ENCODE peak calls at places on chromosomes 11 and 22, in seven cellular contexts. P, K, R, Z, S, V and L are unnamed samples.

GRCh38 chr11:112942966-112943643 is 18.1 kb upstream of the NCAM1 start:
- DNase-seq in Z (no peak), P (no peak), K (no peak), S (no peak), R (no peak), V (no peak), L (no peak)

GRCh38 chr11:22516136-22516535 is 109.5 kb downstream of the FANCF start:
- DNase-seq in Z (no peak), R (no peak), V (no peak), K (no peak), P (no peak), S (no peak), L (no peak)

GRCh38 chr22:48882636-48883200 is 945.0 kb downstream of the BRD1 start:
- DNase-seq in Z (no peak), V (no peak), S (no peak), R (peak; percentile 43), K (no peak), P (no peak), L (no peak)

GRCh38 chr22:49833340-49834007 is 5.8 kb upstream of the BRD1 start:
- DNase-seq in V (no peak), P (no peak), K (no peak), Z (no peak), S (no peak), R (no peak), L (no peak)

GRCh38 chr11:32852142-32852541 is 22.4 kb downstream of the PRRG4 start:
- DNase-seq in K (no peak), V (no peak), S (peak; percentile 58), Z (peak; percentile 16), R (no peak), P (peak; percentile 30), L (peak; percentile 69)

GRCh38 chr11:69300124-69301032 is 6.4 kb downstream of the MYEOV start:
- DNase-seq in Z (peak; percentile 61), P (no peak), S (no peak), V (no peak), K (no peak), R (no peak), L (no peak)

GRCh38 chr11:101458161-101458560 is 125.6 kb downstream of the TRPC6 start:
- DNase-seq in Z (peak; percentile 79), S (no peak), R (no peak), P (no peak), V (no peak), K (no peak), L (peak; percentile 49)

GRCh38 chr11:6655020-6655789 is 404 bp downstream of the DCHS1 start:
- DNase-seq in K (no peak), V (peak; percentile 67), P (no peak), S (no peak), R (peak; percentile 78), Z (no peak), L (no peak)

GRCh38 chr11:71491531-71492329 is 35.3 kb upstream of the KRTAP5-7 start:
- DNase-seq in P (no peak), K (no peak), V (no peak), R (no peak), Z (no peak), S (peak; percentile 12), L (no peak)

GRCh38 chr11:59273008-59273841 is 60.5 kb upstream of the MPEG1 start:
- DNase-seq in S (peak; percentile 69), Z (no peak), P (no peak), V (no peak), K (no peak), R (no peak), L (no peak)

GRCh38 chr22:35903571-35904331 is 124.9 kb downstream of the RBFOX2 start:
- DNase-seq in S (no peak), V (no peak), R (no peak), Z (no peak), K (no peak), P (no peak), L (no peak)

GRCh38 chr11:12121504-12121903 is 11.1 kb downstream of the MICAL2 start:
- DNase-seq in R (no peak), P (no peak), Z (no peak), V (no peak), K (no peak), S (no peak), L (no peak)

GRCh38 chr11:15854245-15854644 is 502.1 kb downstream of the SOX6 start:
- DNase-seq in P (no peak), Z (no peak), S (no peak), R (no peak), V (no peak), K (no peak), L (no peak)

GRCh38 chr11:15848769-15849168 is 507.6 kb downstream of the SOX6 start:
- DNase-seq in Z (no peak), P (no peak), S (no peak), R (no peak), V (no peak), K (no peak), L (no peak)

GRCh38 chr11:15850992-15851615 is 505.2 kb downstream of the SOX6 start:
- DNase-seq in K (no peak), R (no peak), S (no peak), P (no peak), V (no peak), Z (no peak), L (no peak)

GRCh38 chr11:15849265-15849664 is 507.1 kb downstream of the SOX6 start:
- DNase-seq in P (no peak), R (no peak), Z (no peak), S (peak; percentile 35), V (no peak), K (no peak), L (no peak)

GRCh38 chr11:15852179-15852578 is 504.2 kb downstream of the SOX6 start:
- DNase-seq in S (no peak), Z (peak; percentile 35), R (no peak), K (no peak), V (no peak), P (peak; percentile 45), L (no peak)
- TF ChIP-seq CTCF in S (peak; percentile 42), Z (peak; percentile 50), R (peak; percentile 49), K (peak; percentile 78), V (peak; percentile 66), P (peak; percentile 51), L (peak; percentile 35)

DNA sequence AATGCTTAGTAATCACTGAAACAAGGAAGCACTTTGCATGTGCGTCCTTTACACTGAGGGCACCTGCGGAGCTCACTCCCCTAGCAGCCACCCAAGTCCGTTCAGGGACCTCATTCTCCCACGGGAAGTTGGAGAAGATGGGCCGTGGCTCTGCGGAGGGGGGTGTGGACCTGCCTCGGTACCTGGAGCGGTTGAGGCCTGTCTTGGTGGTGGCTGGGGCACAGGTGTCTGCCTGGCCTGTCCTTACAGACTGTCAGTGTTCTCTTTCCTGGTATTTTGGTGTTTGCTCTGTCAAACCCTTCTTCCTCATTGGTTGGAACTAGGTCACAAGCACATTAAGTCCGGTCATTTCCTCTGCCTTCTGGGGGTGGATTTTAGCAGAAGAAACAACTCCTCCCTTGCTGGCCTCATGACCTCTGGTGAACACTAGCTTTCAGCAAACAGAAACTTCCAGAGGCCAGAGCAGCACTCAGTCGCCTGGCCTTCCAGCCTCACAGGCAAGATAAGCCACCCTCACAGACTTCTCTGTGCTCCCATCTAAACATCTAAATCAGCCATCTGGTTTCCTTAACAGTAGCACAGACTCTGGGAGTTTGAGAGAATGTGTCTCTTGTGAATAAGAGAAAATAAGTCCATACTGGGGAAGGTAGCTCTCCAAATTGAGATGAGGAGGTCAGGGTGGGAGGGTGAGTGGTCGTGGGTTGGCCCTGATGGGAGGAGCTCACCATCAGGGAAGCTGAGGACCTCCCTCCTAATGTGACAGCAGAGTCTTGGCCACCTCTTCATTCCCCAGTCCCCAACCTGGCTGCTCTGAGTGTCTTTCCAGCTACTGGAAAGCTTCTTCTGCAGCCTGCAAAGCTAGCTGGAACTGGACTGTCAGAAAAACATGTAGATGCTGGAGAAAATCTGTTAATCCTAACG is 8.6 kb downstream of the SNAP29 start:
- DNase-seq in S (peak; percentile 85), K (no peak), P (peak; percentile 62), R (peak; percentile 76), Z (peak; percentile 46), V (no peak), L (no peak)
- H3K9ac ChIP-seq in S (no peak overlapping the region), K (no peak overlapping the region), P (no peak overlapping the region), R (peak overlapping the region; percentile 12), Z (peak overlapping the region; percentile 28), V (no peak overlapping the region), L (no peak overlapping the region)

GRCh38 chr11:129881570-129882170 is 13.7 kb downstream of the NFRKB start:
- DNase-seq in R (no peak), P (peak; percentile 17), Z (peak; percentile 21), S (peak; percentile 38), V (peak; percentile 56), K (peak; percentile 53), L (no peak)
- TF ChIP-seq CTCF in R (peak; percentile 33), P (peak; percentile 60), Z (peak; percentile 42), S (peak; percentile 44), V (peak; percentile 58), K (peak; percentile 70), L (peak; percentile 57)

DNA sequence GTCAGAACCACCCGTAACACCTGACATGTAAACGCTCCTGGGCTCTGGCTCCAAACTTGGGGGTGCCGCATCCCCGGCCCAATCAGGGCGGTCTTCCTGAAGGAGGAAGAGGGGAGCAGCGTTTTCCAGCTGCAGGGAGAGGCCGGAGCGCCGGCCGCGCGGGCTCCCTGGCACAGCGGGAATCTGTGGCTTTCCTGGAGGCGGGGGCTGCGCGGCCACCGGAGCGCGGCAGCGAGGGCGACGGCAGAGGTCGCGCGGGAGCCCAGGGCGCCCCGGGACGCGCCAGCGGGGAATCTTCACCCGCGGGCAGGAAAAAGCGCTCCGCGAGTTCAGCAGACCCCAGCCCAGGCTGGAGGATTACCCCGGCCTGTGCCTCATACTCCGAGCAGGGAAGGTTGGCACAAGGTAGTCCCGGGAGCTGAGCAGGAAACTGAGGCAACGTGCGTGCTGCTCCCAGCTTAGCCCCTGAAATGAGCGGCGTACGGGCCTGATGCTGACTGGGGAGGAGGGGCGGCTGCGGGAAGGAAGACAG is 600 bp upstream of the ESAM start:
- DNase-seq in R (peak; percentile 77), K (peak; percentile 50), V (peak; percentile 67), P (no peak), S (peak; percentile 56), Z (no peak), L (no peak)
- H3K9ac ChIP-seq in R (peak overlapping the region; percentile 44), K (no peak overlapping the region), V (no peak overlapping the region), P (no peak overlapping the region), S (peak overlapping the region; percentile 64), Z (no peak overlapping the region), L (peak overlapping the region; percentile 49)

DNA sequence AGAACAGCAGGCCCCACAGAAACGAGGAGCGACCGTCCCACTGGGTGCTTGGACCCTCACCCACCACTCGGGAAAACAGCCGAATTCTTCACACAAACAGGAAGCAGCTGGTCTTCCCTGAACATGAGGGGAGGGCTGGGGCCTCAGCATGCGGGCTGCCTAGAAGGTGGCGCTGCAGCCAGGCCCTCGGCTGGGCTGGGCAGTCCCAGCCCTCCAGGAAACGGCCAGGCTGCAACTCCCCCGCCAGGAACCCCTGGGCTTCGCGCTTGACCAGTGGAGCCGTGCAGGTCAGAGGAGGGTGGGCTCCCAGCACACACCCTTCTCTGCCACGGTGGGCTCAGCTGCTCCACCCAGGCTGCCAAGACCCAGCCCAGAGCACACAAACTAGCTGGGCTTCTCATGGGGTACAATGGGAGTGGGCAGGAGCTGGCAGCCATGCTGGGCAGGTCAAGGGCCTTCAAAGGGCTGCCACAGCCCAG is 29.6 kb downstream of the IGF2 start:
- DNase-seq in P (peak; percentile 19), Z (no peak), V (no peak), R (peak; percentile 75), S (no peak), K (peak; percentile 57), L (no peak)
- TF ChIP-seq CTCF in P (no peak), Z (no peak), V (no peak), R (no peak), S (no peak), K (no peak), L (no peak)